ENCODE peak calls at places on chromosomes 6 and 20, in ten cellular contexts. I, S, Q, G, P, K, R, D, L and M are unnamed samples.

GRCh38 chr6:21946298-21946783 is 350.5 kb downstream of the PRL start:
- DNase-seq in I (no peak), S (no peak), Q (peak; percentile 92), G (no peak), P (no peak), K (peak; percentile 46), R (peak; percentile 58), D (no peak), L (no peak), M (peak; percentile 99)

GRCh38 chr6:37487891-37488290 is 11.8 kb downstream of the CCDC167 start:
- DNase-seq in I (no peak), S (no peak), Q (no peak), G (no peak), P (no peak), K (no peak), R (no peak), D (no peak), L (no peak), M (no peak)

GRCh38 chr6:53294095-53294494 is 54.7 kb downstream of the ELOVL5 start:
- DNase-seq in I (peak; percentile 54), S (no peak), Q (no peak), G (no peak), P (no peak), K (no peak), R (no peak), D (no peak), L (no peak), M (no peak)

GRCh38 chr6:10526156-10526555 is 5.0 kb downstream of the GCNT2 start:
- DNase-seq in I (no peak), S (no peak), Q (no peak), G (no peak), P (no peak), K (peak; percentile 7), R (no peak), D (no peak), L (no peak), M (no peak)

GRCh38 chr6:157974967-157975366 is 6.7 kb upstream of the SYNJ2 start:
- DNase-seq in I (no peak), S (no peak), Q (no peak), G (no peak), P (no peak), K (no peak), R (no peak), D (no peak), L (no peak), M (no peak)

GRCh38 chr6:119276211-119276610 is 73.3 kb downstream of the MAN1A1 start:
- DNase-seq in I (no peak), S (no peak), Q (no peak), G (no peak), P (no peak), K (no peak), R (peak; percentile 73), D (no peak), L (no peak), M (no peak)

GRCh38 chr20:16490696-16491095 is 82.6 kb downstream of the KIF16B start:
- DNase-seq in I (no peak), S (no peak), Q (no peak), G (no peak), P (no peak), K (no peak), R (no peak), D (no peak), L (no peak), M (no peak)

GRCh38 chr20:32562495-32562911 is 22.6 kb downstream of the NOL4L start:
- DNase-seq in I (no peak), S (no peak), Q (no peak), G (peak; percentile 60), P (no peak), K (no peak), R (no peak), D (no peak), L (no peak), M (no peak)

DNA sequence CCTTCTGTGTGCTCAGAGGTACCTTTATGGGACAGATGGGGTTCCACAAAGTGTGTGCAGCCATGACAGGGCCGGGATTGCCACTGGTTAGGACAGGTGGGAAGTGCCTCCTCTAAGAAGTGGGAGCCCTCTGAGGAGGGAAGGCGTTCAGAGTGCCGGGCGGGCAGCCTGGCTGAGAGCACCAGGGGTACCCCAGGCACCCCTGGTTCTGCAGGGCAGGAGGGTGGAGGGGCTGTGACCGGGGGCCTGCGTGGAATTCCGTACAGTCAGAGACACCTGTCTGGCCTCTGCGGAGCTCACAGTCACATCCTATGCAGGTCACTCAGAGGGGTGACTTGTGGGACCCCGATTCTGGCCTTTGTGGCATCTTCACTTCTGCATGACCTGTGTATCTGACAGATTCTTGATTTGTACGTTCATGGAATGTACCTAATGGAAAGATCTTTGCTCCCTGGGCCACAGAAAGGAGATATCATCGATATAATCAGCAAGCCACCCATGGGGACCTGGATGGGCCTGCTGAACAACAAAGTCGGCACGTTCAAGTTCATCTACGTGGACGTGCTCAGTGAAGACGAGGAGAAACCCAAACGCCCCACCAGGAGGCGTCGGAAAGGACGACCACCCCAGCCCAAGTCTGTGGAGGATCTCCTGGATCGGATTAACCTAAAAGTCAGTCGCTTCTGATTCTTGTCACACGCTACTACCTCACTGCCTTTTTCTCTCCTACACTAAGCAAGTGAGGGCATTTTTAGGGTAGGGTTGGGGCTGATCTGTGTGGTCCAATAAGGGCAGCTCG is 190.9 kb downstream of the SASH1 start:
- DNase-seq in I (no peak), S (no peak), Q (no peak), G (no peak), P (no peak), K (no peak), R (no peak), D (no peak), L (no peak), M (no peak)
- TF ChIP-seq CTCF in I (no peak), S (no peak), Q (no peak), G (no peak), P (no peak), K (no peak), R (no peak), D (peak; percentile 2), L (no peak), M (no peak)

DNA sequence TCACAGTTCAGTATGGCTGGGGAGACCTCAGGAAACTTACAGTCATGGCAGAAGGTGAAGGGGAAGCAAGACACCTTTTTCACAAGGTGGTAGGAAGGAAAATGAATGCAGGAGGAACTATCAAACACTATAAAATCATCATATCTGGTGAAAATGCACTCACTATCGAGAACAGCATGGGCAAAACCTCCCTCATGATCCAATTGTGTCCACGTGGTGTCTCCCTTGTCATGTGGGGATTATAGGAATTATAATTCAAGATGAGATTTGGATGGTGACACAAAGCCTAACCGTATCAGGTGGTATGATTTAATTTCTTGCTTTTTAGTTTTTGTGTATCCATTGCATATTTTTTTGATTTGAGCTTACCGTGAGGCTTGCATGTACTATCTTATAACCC is 133.2 kb upstream of the SYNCRIP start:
- DNase-seq in I (no peak), S (no peak), Q (no peak), G (no peak), P (no peak), K (peak; percentile 49), R (no peak), D (no peak), L (no peak), M (no peak)
- TF ChIP-seq CTCF in I (no peak), S (no peak), Q (no peak), G (no peak), P (no peak), K (peak; percentile 51), R (no peak), D (no peak), L (no peak), M (no peak)

DNA sequence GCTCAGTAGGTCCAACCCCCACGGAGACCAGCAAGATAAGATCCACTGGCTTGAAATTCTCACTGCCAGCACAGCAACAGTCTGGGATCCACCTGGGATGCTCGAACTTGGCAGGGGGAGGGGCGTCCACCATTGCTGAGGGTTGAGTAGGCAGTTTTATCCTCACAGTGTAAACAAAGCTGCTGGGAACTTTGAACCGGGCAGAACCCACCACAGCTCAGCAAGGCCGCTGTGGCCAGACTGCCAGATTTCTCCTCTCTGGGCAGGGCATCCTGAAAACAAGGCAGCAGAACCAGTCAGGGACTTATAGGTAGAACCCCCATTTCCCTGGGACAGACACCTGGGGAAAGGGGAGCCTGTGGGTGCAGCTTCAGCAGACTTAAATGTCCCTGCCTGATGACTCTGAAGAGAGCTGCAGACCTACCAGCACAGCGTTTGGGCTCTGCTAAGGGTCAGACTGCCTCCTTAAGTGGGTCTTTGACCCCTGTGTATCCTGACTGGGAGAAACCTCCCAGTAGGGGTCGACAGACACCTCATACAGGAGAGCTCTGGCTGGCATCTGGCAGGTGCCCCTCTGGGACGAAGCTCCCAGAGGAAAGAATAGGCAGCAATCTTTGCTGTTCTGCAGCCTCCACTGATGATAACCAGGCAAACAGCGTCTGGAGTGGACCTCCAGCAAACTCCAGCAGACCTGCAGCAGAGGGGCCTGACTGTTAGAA is 782.4 kb upstream of the EYS start:
- DNase-seq in I (no peak), S (no peak), Q (no peak), G (no peak), P (no peak), K (no peak), R (no peak), D (no peak), L (no peak), M (no peak)
- TF ChIP-seq CTCF in I (no peak), S (no peak), Q (no peak), G (no peak), P (no peak), K (no peak), R (no peak), D (no peak), L (no peak), M (no peak)

DNA sequence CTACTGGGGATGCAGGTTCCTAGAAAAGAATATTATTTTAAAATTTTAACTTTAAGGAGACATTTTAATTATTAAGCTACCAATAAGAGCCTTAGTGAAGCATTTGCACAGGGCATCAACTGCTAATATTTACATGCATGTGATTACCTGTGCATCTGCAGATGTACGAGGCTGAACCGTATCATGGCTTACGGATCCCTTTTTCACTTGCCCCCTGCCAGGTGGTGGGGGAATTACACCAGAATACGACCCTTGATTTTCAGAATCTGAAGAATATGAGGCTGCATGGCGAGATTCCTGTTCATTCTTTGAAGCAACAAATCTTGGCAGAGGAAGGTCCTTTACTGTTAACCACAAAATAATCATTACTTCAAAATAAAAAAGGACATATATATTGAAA is 42.7 kb downstream of the REPS1 start:
- DNase-seq in I (peak; percentile 7), S (no peak), Q (no peak), G (no peak), P (no peak), K (peak; percentile 11), R (no peak), D (no peak), L (no peak), M (no peak)
- TF ChIP-seq CTCF in I (peak; percentile 19), S (no peak), Q (no peak), G (no peak), P (peak; percentile 57), K (peak; percentile 18), R (no peak), D (no peak), L (no peak), M (no peak)

DNA sequence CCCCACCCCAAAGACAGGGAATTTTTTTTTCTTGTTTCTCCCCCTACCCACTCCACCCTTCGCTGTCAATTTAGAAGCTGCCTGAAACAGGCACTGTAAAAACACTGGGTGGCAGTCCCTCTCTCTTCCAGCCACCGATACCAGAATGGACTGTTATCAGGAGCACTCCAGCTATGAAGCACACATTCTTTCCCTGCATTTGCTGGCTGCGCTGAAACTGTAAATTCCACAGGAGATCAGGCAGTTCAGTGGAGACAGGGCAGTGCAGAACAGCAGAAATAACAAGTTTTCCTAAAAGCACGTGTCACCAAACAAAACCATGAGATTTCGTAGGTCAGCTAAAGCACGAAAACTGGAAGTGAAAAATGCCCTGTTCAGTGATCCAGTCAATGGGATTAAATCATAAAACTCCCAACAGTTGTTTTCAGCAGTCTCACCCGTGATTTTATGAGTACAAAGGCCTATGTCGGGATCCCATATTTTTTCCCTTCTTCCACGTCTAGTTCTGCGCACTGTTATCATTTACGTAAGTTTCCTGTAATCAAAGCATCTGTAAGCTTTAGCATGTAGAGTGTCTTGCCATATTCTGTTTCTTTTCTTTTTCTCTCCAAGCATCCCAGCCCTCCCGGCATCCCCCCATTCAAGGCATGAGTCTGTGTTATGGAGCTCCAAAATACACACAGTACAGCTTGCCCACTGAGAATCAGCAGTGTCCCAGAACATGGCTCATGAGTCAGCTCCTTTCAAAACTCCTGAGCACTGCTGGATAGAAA is 359.9 kb upstream of the EPHA7 start:
- DNase-seq in I (peak; percentile 6), S (peak; percentile 37), Q (no peak), G (no peak), P (no peak), K (no peak), R (peak; percentile 75), D (no peak), L (no peak), M (no peak)
- TF ChIP-seq CTCF in I (no peak), S (no peak), Q (no peak), G (no peak), P (no peak), K (no peak), R (no peak), D (no peak), L (no peak), M (no peak)